ENCODE peak calls at places on chromosomes 4 and X, in eight cellular contexts. One of them, this sample, is unnamed.

GRCh38 chr4:27931584-27931983 is 1070.9 kb downstream of the STIM2 start:
- DNase-seq in Calu3: no peak
- DNase-seq in ELF-1: no peak
- DNase-seq in A172: no peak
- DNase-seq in neural crest cell: no peak
- DNase-seq in effector CD4-positive, alpha-beta T cell: no peak
- DNase-seq in OCI-LY7: no peak
- DNase-seq in astrocyte of the hippocampus: no peak
- DNase-seq in this sample: no peak

GRCh38 chrX:58025979-58026378 is 115.7 kb upstream of the ZXDA start:
- DNase-seq in effector CD4-positive, alpha-beta T cell: peak
- DNase-seq in A172: peak
- DNase-seq in astrocyte of the hippocampus: peak
- DNase-seq in OCI-LY7: peak
- DNase-seq in neural crest cell: no peak
- DNase-seq in ELF-1: peak
- DNase-seq in Calu3: peak
- DNase-seq in this sample: peak

GRCh38 chr4:48334900-48335384 is 6.4 kb upstream of the SLAIN2 start:
- DNase-seq in OCI-LY7: no peak
- DNase-seq in neural crest cell: no peak
- DNase-seq in ELF-1: no peak
- DNase-seq in effector CD4-positive, alpha-beta T cell: no peak
- DNase-seq in Calu3: no peak
- DNase-seq in A172: no peak
- DNase-seq in astrocyte of the hippocampus: no peak
- DNase-seq in this sample: peak

GRCh38 chrX:41334866-41335589 is 1.1 kb downstream of the DDX3X start:
- DNase-seq in effector CD4-positive, alpha-beta T cell: peak
- DNase-seq in OCI-LY7: peak
- DNase-seq in neural crest cell: peak
- DNase-seq in ELF-1: peak
- DNase-seq in Calu3: peak
- DNase-seq in A172: peak
- DNase-seq in astrocyte of the hippocampus: no peak
- DNase-seq in this sample: peak

GRCh38 chr4:8093587-8094274 is 64.9 kb downstream of the ABLIM2 start:
- DNase-seq in A172: no peak
- DNase-seq in neural crest cell: no peak
- DNase-seq in OCI-LY7: no peak
- DNase-seq in astrocyte of the hippocampus: no peak
- DNase-seq in effector CD4-positive, alpha-beta T cell: no peak
- DNase-seq in Calu3: no peak
- DNase-seq in ELF-1: no peak
- DNase-seq in this sample: no peak

GRCh38 chr4:1644906-1645657 is 39.0 kb downstream of the FAM53A start:
- DNase-seq in neural crest cell: peak
- DNase-seq in Calu3: no peak
- DNase-seq in astrocyte of the hippocampus: peak
- DNase-seq in A172: no peak
- DNase-seq in OCI-LY7: no peak
- DNase-seq in ELF-1: peak
- DNase-seq in effector CD4-positive, alpha-beta T cell: no peak
- DNase-seq in this sample: peak

GRCh38 chrX:86103061-86103460 is 45.2 kb upstream of the DACH2 start:
- DNase-seq in neural crest cell: no peak
- DNase-seq in Calu3: no peak
- DNase-seq in A172: no peak
- DNase-seq in ELF-1: peak
- DNase-seq in astrocyte of the hippocampus: no peak
- DNase-seq in effector CD4-positive, alpha-beta T cell: no peak
- DNase-seq in OCI-LY7: no peak
- DNase-seq in this sample: no peak

GRCh38 chr4:53647547-53647946 is 56.3 kb upstream of the LNX1 start:
- DNase-seq in astrocyte of the hippocampus: no peak
- DNase-seq in neural crest cell: no peak
- DNase-seq in effector CD4-positive, alpha-beta T cell: no peak
- DNase-seq in A172: no peak
- DNase-seq in OCI-LY7: no peak
- DNase-seq in Calu3: no peak
- DNase-seq in ELF-1: no peak
- DNase-seq in this sample: no peak

GRCh38 chr4:74283614-74284013 is 24.7 kb upstream of the EPGN start:
- DNase-seq in A172: peak
- DNase-seq in effector CD4-positive, alpha-beta T cell: no peak
- DNase-seq in Calu3: peak
- DNase-seq in ELF-1: no peak
- DNase-seq in astrocyte of the hippocampus: peak
- DNase-seq in OCI-LY7: no peak
- DNase-seq in neural crest cell: no peak
- DNase-seq in this sample: no peak

GRCh38 chrX:44878780-44879179 is 5.8 kb downstream of the KDM6A start:
- DNase-seq in A172: no peak
- DNase-seq in OCI-LY7: no peak
- DNase-seq in Calu3: no peak
- DNase-seq in ELF-1: no peak
- DNase-seq in neural crest cell: no peak
- DNase-seq in astrocyte of the hippocampus: no peak
- DNase-seq in effector CD4-positive, alpha-beta T cell: no peak
- DNase-seq in this sample: no peak